ENCODE peak calls at places on chromosomes 2 and 18, in seven cellular contexts. Y, J, I, O, G, N and L are unnamed samples.
A peak's percentile ranks its signal among the peaks of the same experiment; 100 is the strongest.

GRCh38 chr2:237299897-237300296 is 114.1 kb downstream of the COL6A3 start:
- DNase-seq in Y (peak; percentile 98), J (no peak), I (no peak), O (no peak), G (no peak), N (no peak), L (no peak)

GRCh38 chr2:216635701-216636541 is 2.7 kb downstream of the IGFBP2 start:
- DNase-seq in Y (no peak), J (peak; percentile 76), I (no peak), O (no peak), G (no peak), N (peak; percentile 81), L (no peak)

GRCh38 chr2:96505231-96505889 is at the start of gene NEURL3:
- DNase-seq in Y (peak; percentile 88), J (no peak), I (peak; percentile 74), O (peak; percentile 50), G (no peak), N (peak; percentile 56), L (no peak)

GRCh38 chr2:107202962-107203591 is 317.1 kb upstream of the ST6GAL2 start:
- DNase-seq in Y (no peak), J (no peak), I (no peak), O (no peak), G (no peak), N (no peak), L (no peak)

GRCh38 chr2:27262379-27263286 is at the start of gene SLC30A3:
- DNase-seq in Y (peak; percentile 19), J (peak; percentile 79), I (peak; percentile 63), O (no peak), G (peak; percentile 68), N (peak; percentile 69), L (no peak)

GRCh38 chr2:98367721-98368120 is 21.5 kb downstream of the CNGA3 start:
- DNase-seq in Y (no peak), J (no peak), I (no peak), O (no peak), G (no peak), N (no peak), L (no peak)

GRCh38 chr2:120735750-120736170 is at the start of gene GLI2:
- DNase-seq in Y (peak; percentile 61), J (peak; percentile 93), I (peak; percentile 71), O (peak; percentile 72), G (peak; percentile 74), N (peak; percentile 82), L (no peak)

GRCh38 chr2:233820766-233821105 is 33.6 kb downstream of the HJURP start:
- DNase-seq in Y (no peak), J (peak; percentile 34), I (no peak), O (no peak), G (no peak), N (peak; percentile 55), L (no peak)

GRCh38 chr2:138779451-138780440 is at the start of gene NXPH2:
- DNase-seq in Y (no peak), J (peak; percentile 84), I (no peak), O (no peak), G (no peak), N (no peak), L (no peak)

GRCh38 chr2:52365946-52366345 is 1334.0 kb upstream of the NRXN1 start:
- DNase-seq in Y (no peak), J (no peak), I (no peak), O (no peak), G (no peak), N (no peak), L (no peak)

GRCh38 chr2:135960150-135960549 is 25.3 kb downstream of the DARS1 start:
- DNase-seq in Y (no peak), J (no peak), I (no peak), O (no peak), G (no peak), N (no peak), L (no peak)

GRCh38 chr2:121748202-121748601 is 7.2 kb upstream of the TSN start:
- DNase-seq in Y (peak; percentile 48), J (peak; percentile 71), I (no peak), O (no peak), G (no peak), N (no peak), L (no peak)

GRCh38 chr2:19367346-19367745 is 8.9 kb upstream of the OSR1 start:
- DNase-seq in Y (no peak), J (no peak), I (no peak), O (no peak), G (no peak), N (no peak), L (no peak)

GRCh38 chr2:106037922-106038321 is 156.2 kb downstream of the UXS1 start:
- DNase-seq in Y (no peak), J (no peak), I (no peak), O (no peak), G (no peak), N (no peak), L (no peak)

GRCh38 chr2:127400897-127401756 is 13.4 kb upstream of the MAP3K2 start:
- DNase-seq in Y (peak; percentile 96), J (peak; percentile 56), I (peak; percentile 88), O (no peak), G (no peak), N (peak; percentile 58), L (no peak)

GRCh38 chr18:51149605-51150429 is 47.7 kb downstream of the MEX3C start:
- DNase-seq in Y (peak; percentile 61), J (no peak), I (no peak), O (no peak), G (no peak), N (no peak), L (no peak)

GRCh38 chr2:180141600-180141999 is 134.5 kb upstream of the CWC22 start:
- DNase-seq in Y (peak; percentile 55), J (no peak), I (no peak), O (no peak), G (no peak), N (no peak), L (no peak)

GRCh38 chr2:238847841-238848565 is at the start of gene TWIST2:
- DNase-seq in Y (peak; percentile 65), J (peak; percentile 89), I (peak; percentile 54), O (peak; percentile 91), G (peak; percentile 84), N (peak; percentile 92), L (no peak)

GRCh38 chr2:205427112-205427511 is 255.2 kb upstream of the NRP2 start:
- DNase-seq in Y (peak; percentile 27), J (no peak), I (no peak), O (no peak), G (no peak), N (no peak), L (no peak)

GRCh38 chr2:239464166-239465016 is 63.6 kb upstream of the HDAC4 start:
- DNase-seq in Y (no peak), J (peak; percentile 29), I (no peak), O (no peak), G (no peak), N (peak; percentile 52), L (no peak)

GRCh38 chr2:71619230-71619741 is 165.9 kb downstream of the DYSF start:
- DNase-seq in Y (no peak), J (no peak), I (peak; percentile 14), O (peak; percentile 54), G (no peak), N (peak; percentile 61), L (no peak)

GRCh38 chr2:133570547-133570946 is 2.3 kb upstream of the NCKAP5 start:
- DNase-seq in Y (no peak), J (peak; percentile 55), I (no peak), O (no peak), G (no peak), N (no peak), L (no peak)

GRCh38 chr18:59672125-59672769 is 25.0 kb downstream of the CCBE1 start:
- DNase-seq in Y (peak; percentile 25), J (no peak), I (no peak), O (no peak), G (no peak), N (no peak), L (no peak)

GRCh38 chr18:23578067-23578705 is 8.1 kb downstream of the NPC1 start:
- DNase-seq in Y (no peak), J (no peak), I (no peak), O (no peak), G (no peak), N (no peak), L (no peak)

DNA sequence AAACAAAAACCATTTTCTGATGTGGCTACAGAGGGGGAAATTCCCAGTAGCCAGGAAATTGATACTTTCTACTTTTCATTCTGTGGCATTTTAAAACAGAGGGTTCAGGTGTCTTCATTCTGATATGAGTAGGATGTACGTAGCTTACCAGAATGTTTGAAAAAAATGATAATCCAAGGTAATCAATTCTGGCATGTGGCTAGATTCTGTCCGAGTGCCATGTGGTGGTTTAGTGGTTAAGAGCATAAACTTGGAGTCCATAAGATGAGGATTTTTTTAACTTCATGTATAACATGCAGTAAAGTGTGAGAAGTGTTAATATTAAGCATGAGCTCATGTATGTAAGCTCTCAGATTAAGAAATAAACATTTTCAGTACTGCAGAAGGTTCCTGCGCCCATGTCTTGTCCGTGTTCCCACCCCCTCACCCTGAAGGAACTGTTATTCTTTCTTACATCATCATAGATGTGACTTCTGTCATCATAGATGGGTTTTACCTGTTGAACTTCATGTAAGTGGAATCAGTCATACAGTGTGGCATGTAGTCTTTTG is 4.5 kb downstream of the B3GNT2 start:
- DNase-seq in Y (no peak), J (peak; percentile 7), I (no peak), O (no peak), G (no peak), N (no peak), L (no peak)
- H3K4me3 ChIP-seq in Y (no peak overlapping the region), J (peak overlapping the region; percentile 93), I (no peak overlapping the region), O (no peak overlapping the region), G (no peak overlapping the region), N (no peak overlapping the region), L (no peak overlapping the region)

GRCh38 chr2:228527481-228527880 is 346.0 kb upstream of the SPHKAP start:
- DNase-seq in Y (peak; percentile 15), J (no peak), I (no peak), O (no peak), G (no peak), N (no peak), L (no peak)
- H3K27me3 ChIP-seq in Y (no peaks in the 10 kb centered on the region), J (no peaks in the 10 kb centered on the region), I (no peaks in the 10 kb centered on the region), O (no peaks in the 10 kb centered on the region), G (no peaks in the 10 kb centered on the region), N (no peaks in the 10 kb centered on the region), L (no peaks in the 10 kb centered on the region)

GRCh38 chr2:100151310-100151709 is 8.9 kb upstream of the AFF3 start:
- DNase-seq in Y (no peak), J (no peak), I (no peak), O (no peak), G (no peak), N (no peak), L (no peak)
- H3K36me3 ChIP-seq in Y (no peaks in the 10 kb centered on the region), J (no peaks in the 10 kb centered on the region), I (no peaks in the 10 kb centered on the region), O (no peaks in the 10 kb centered on the region), G (no peaks in the 10 kb centered on the region), N (no peaks in the 10 kb centered on the region), L (no peaks in the 10 kb centered on the region)

GRCh38 chr2:175001546-175001945 is 3.6 kb downstream of the CHN1 start:
- DNase-seq in Y (no peak), J (no peak), I (no peak), O (no peak), G (no peak), N (no peak), L (no peak)

GRCh38 chr2:175004980-175005832 is at the start of gene CHN1:
- DNase-seq in Y (no peak), J (peak; percentile 92), I (peak; percentile 73), O (peak; percentile 68), G (peak; percentile 79), N (peak; percentile 88), L (no peak)

GRCh38 chr2:175002547-175003274 is 2.5 kb downstream of the CHN1 start:
- DNase-seq in Y (no peak), J (no peak), I (no peak), O (no peak), G (no peak), N (no peak), L (no peak)

GRCh38 chr2:175004730-175004979 is 526 bp downstream of the CHN1 start:
- DNase-seq in Y (no peak), J (no peak), I (no peak), O (no peak), G (no peak), N (peak; percentile 65), L (no peak)

GRCh38 chr2:175003875-175004729 is 1.1 kb downstream of the CHN1 start:
- DNase-seq in Y (no peak), J (peak; percentile 81), I (no peak), O (no peak), G (no peak), N (no peak), L (no peak)
- H3K4me3 ChIP-seq in Y (peak overlapping the region; percentile 52), J (peak overlapping the region; percentile 90), I (peak overlapping the region; percentile 71), O (peak overlapping the region; percentile 65), G (peak overlapping the region; percentile 76), N (peak overlapping the region; percentile 96), L (peak overlapping the region; percentile 78)